ENCODE peak calls at places on chromosomes 13 and 19, in five cellular contexts. F is endodermal cell, L is A549, R is lower leg skin, C is sigmoid colon. A is an unnamed sample.

GRCh38 chr13:75418186-75418843 is 63.7 kb downstream of the TBC1D4 start:
- DNase-seq in C (no peak), R (no peak), F (no peak), L (no peak), A (no peak)

GRCh38 chr13:101474419-101474957 is 22.0 kb downstream of the ITGBL1 start:
- DNase-seq in R (no peak), F (peak), C (no peak), L (peak), A (peak)

GRCh38 chr19:46373573-46374359 is 26.9 kb downstream of the PPP5C start:
- DNase-seq in C (peak), F (peak), R (peak), L (peak), A (peak)

GRCh38 chr13:102280366-102280765 is 121.5 kb downstream of the FGF14 start:
- DNase-seq in C (no peak), L (no peak), R (no peak), F (no peak), A (no peak)

GRCh38 chr13:41107104-41107571 is 25.5 kb downstream of the KBTBD6 start:
- DNase-seq in C (no peak), R (no peak), L (no peak), F (peak), A (no peak)

GRCh38 chr19:6185093-6185824 is 49.8 kb downstream of the ACSBG2 start:
- DNase-seq in C (no peak), R (peak), L (no peak), F (no peak), A (no peak)

GRCh38 chr19:55703790-55704215 is 28.8 kb downstream of the EPN1 start:
- DNase-seq in R (peak), C (no peak), L (peak), F (peak), A (peak)

GRCh38 chr19:8631425-8631819 is 989 bp downstream of the NFILZ start:
- DNase-seq in R (peak), F (peak), C (no peak), L (peak), A (peak)

GRCh38 chr13:50389726-50390125 is 374.5 kb downstream of the KCNRG start:
- DNase-seq in C (no peak), F (no peak), R (no peak), L (no peak), A (no peak)

GRCh38 chr13:101875717-101876393 is 423.4 kb downstream of the ITGBL1 start:
- DNase-seq in C (no peak), F (no peak), L (peak), R (no peak), A (peak)

GRCh38 chr13:105616313-105617075 is 919.0 kb downstream of the EFNB2 start:
- DNase-seq in L (no peak), F (no peak), C (no peak), R (no peak), A (no peak)

GRCh38 chr13:75505327-75505726 is 23.4 kb upstream of the TBC1D4 start:
- DNase-seq in R (no peak), C (no peak), L (no peak), F (no peak), A (no peak)

GRCh38 chr19:39001016-39001415 is 25.5 kb upstream of the FBXO17 start:
- DNase-seq in F (no peak), C (no peak), R (no peak), L (no peak), A (peak)

GRCh38 chr19:55461974-55462628 is 659 bp upstream of the ISOC2 start:
- DNase-seq in L (peak), C (no peak), F (no peak), R (no peak), A (peak)

GRCh38 chr13:33101835-33102234 is 85.6 kb downstream of the KL start:
- DNase-seq in R (no peak), F (no peak), C (no peak), L (no peak), A (no peak)

GRCh38 chr13:113533441-113533840 is 42.9 kb upstream of the DCUN1D2 start:
- DNase-seq in L (no peak), F (no peak), C (peak), R (peak), A (no peak)

GRCh38 chr13:53206455-53206854 is 177.8 kb downstream of the OLFM4 start:
- DNase-seq in R (no peak), C (no peak), F (no peak), L (peak), A (no peak)
- TF ChIP-seq CTCF in R (no peak), C (no peak), F (peak), L (no peak), A (peak)

DNA sequence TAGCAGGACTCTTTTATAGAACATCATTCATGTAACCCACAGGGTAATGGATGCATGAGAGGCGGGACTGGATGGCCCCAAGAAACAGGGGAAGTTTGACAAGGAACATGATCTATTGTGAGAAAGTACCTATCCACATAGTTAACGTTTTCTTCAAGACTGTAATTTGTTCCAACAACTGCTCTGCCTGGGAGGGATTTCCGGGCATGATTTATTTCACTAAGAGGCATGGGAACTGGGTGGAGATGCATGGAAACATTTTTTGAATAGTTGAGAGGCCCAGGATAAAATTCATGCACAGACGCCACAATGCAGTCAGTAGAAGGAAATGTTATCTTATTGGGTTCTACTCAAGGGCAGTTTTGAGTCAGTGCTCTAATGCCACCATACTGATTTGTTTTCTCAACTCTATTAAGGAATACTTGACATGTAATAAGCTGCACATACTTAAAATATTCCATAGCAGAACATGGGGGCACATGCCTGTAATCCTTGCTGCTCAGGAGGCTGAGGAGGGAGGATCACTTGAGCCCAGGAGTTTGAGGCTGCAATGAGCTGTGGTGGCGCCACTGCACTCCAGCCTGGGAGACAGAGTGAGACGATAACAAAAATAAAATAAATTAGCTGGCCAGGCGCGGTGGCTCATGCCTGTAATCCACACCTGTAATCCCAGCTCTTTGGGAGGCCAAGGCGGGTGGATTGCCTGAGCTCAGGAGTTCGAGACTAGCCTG is 9.9 kb upstream of the ATG4D start:
- DNase-seq in C (no peak), L (peak), R (no peak), F (no peak), A (peak)
- TF ChIP-seq CTCF in C (no peak), L (no peak), R (no peak), F (no peak), A (no peak)

GRCh38 chr13:87814444-87814843 is 143.3 kb downstream of the SLITRK5 start:
- DNase-seq in C (no peak), F (no peak), R (no peak), L (no peak), A (no peak)

GRCh38 chr13:87810920-87811344 is 139.8 kb downstream of the SLITRK5 start:
- DNase-seq in R (no peak), C (no peak), F (no peak), L (peak), A (no peak)

GRCh38 chr13:87810391-87810801 is 139.2 kb downstream of the SLITRK5 start:
- DNase-seq in L (peak), C (no peak), F (peak), R (no peak), A (no peak)
- TF ChIP-seq CTCF in L (peak), C (no peak), F (peak), R (no peak), A (no peak)

GRCh38 chr19:11204076-11204602 is 6.8 kb upstream of the KANK2 start:
- DNase-seq in L (no peak), C (no peak), F (no peak), R (no peak), A (no peak)
- TF ChIP-seq CTCF in L (no peak), C (no peak), F (no peak), R (no peak), A (no peak)

DNA sequence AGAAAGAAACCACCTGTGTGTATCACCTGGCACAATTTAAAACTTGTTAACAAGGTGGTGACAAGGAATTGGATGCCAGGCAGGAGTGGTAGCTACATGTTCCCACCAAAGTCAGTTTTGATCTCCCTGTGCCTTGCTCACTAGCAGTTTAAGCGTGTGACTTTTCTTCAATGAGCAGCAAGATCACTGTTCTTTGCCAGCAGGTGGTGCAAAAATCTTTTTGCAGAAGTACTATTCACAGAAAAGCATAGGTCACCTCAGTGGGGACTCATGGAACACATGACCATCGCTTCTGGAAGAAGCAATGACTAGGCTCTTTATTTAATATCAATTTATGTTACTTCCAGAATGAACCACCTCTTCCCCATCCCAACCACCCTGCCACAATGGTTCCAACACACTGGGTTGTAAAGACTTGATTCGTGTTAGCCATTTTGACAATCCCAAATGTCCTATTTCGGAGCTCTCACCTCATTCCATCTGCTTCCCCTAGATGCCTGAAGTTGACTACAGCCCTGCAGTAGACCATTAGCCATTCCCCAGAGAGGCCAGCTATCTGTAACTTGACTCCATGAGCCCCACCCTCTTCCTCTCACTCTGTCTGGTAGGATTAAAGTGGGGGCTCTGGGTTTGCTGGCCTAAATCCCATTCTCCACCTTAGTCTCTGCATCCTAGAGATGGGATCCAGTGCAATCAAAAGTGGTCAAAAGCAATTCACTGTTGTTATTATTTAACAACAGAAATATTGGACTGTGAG is 59.1 kb upstream of the TNFRSF19 start:
- DNase-seq in R (no peak), C (no peak), L (peak), F (peak), A (peak)
- TF ChIP-seq CTCF in R (no peak), C (no peak), L (peak), F (peak), A (peak)

DNA sequence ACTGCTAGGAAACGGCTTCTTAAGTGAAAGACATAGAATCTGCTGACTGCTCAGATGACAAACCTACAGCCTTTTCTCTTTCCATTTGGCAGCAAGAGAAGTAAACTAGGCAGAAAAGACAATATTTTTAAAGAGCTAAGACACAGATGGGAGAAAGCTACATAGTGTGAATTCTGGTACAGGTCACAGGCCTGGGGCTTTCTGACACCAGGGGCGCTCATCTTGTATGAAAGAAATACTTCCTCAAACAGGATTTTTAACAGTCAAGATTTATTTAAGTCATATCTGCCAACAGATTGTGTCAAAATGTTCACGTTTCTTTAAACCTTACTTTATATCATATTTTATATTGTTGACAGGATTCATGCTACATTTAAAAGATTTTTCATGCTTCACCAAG is 78.4 kb downstream of the MIPEP start:
- DNase-seq in L (no peak), C (no peak), R (no peak), F (no peak), A (no peak)
- TF ChIP-seq CTCF in L (no peak), C (no peak), R (no peak), F (peak), A (no peak)

GRCh38 chr13:110409581-110409992 is 102.5 kb downstream of the COL4A2 start:
- DNase-seq in C (no peak), L (no peak), R (no peak), F (no peak), A (peak)

GRCh38 chr13:110405597-110406450 is 98.7 kb downstream of the COL4A2 start:
- DNase-seq in L (no peak), F (no peak), R (no peak), C (no peak), A (peak)

GRCh38 chr13:110408286-110408685 is 101.2 kb downstream of the COL4A2 start:
- DNase-seq in C (no peak), R (no peak), L (no peak), F (no peak), A (no peak)

GRCh38 chr13:110407021-110407420 is 99.9 kb downstream of the COL4A2 start:
- DNase-seq in R (no peak), F (no peak), L (no peak), C (no peak), A (no peak)

DNA sequence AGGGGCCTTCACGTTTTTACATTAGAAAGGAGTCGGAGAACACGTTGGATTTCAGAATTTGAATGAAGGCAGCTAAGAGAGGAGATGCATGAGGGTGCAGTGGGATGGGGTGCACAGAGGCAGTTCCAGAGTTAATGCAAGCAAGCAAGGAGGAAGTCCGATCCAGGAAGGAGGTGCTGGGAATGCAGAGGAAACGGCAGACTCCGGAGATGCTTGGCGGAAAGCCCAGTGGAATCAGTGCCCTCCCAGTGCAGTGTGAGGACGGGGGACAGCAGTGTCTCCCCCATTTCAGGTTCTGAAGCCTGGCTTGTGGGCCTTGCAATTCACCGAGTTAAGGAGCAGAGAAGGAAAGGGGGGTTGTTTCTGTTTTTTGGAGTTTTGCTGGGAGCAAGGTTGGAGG is 100.4 kb downstream of the COL4A2 start:
- DNase-seq in L (no peak), R (no peak), C (no peak), F (no peak), A (no peak)
- TF ChIP-seq CTCF in L (no peak), R (no peak), C (no peak), F (no peak), A (no peak)

GRCh38 chr13:98129059-98129741 is 13.7 kb upstream of the FARP1 start:
- DNase-seq in F (no peak), C (no peak), R (no peak), L (no peak), A (peak)
- TF ChIP-seq CTCF in F (no peak), C (no peak), R (no peak), L (no peak), A (peak)

DNA sequence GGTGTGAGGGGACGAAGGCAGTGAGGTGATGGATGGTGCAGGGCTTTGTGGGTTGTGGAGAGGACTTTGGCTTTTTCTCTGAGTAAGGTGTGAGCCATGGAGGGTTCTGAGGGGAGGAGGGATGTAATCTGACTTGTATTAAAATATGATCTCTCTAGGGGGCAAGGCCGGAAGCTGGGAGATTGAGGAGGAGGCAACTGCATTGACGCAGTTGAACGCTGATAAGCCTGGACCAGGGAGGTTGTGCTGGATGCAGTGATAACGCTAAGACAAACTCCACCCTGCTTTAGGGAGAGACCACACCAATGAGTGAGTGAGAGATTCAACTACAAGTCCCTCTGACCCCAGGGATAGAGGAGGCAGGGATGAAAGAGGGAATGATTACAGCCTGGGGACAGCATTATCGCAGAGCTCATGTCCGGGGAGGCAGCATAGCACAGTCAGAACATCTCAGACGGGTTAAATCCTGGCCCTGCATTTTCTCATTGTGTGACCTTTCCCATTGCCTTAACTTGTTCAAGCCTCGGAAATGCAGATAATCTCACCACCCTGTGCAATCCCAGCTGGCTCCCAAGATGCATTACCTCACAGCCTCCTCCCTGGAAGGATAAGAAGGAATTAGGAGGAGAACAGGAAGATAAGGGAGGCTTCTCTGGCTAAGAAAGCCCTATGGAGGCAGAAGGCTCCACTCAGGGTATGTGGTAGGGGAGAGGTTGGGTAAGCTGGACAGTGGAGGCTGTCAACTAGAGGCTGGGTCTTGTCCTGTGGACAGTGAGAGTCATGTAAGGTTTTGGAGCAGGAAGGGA is 124.2 kb downstream of the CACNA1A start:
- DNase-seq in R (no peak), F (no peak), C (no peak), L (no peak), A (no peak)
- TF ChIP-seq CTCF in R (no peak), F (no peak), C (no peak), L (no peak), A (no peak)